ENCODE peak calls at places on chromosomes 12 and 14, in four cellular contexts. E is body of pancreas, D is left lung, M is aorta. O is an unnamed sample.

GRCh38 chr12:71556881-71557280 is 106.8 kb downstream of the ZFC3H1 start:
- ATAC-seq in E (no peak), D (no peak), M (no peak), O (no peak)

GRCh38 chr12:20731274-20731673 is 36.1 kb downstream of the SLCO1C1 start:
- ATAC-seq in E (no peak), M (no peak), D (no peak), O (no peak)

GRCh38 chr12:27252934-27253333 is 8.8 kb downstream of the STK38L start:
- ATAC-seq in D (no peak), E (no peak), M (no peak), O (no peak)

GRCh38 chr12:28033538-28033915 is 61.0 kb upstream of the PTHLH start:
- ATAC-seq in M (no peak), D (no peak), E (no peak), O (no peak)

GRCh38 chr12:84912191-84913142 is at the start of gene SLC6A15:
- ATAC-seq in D (peak; percentile 77), M (peak; percentile 68), E (peak; percentile 69), O (peak; percentile 68)

GRCh38 chr14:91520138-91520537 is 10.0 kb upstream of the PPP4R3A start:
- ATAC-seq in D (no peak), E (no peak), M (no peak), O (no peak)

GRCh38 chr14:51210594-51210993 is 29.5 kb upstream of the TMX1 start:
- ATAC-seq in M (no peak), D (no peak), E (no peak), O (no peak)

GRCh38 chr12:108332791-108333382 is 6.2 kb downstream of the CMKLR1 start:
- ATAC-seq in E (peak; percentile 38), D (peak; percentile 83), M (peak; percentile 45), O (peak; percentile 70)

GRCh38 chr14:61380984-61381383 is 59.6 kb downstream of the PRKCH start:
- ATAC-seq in D (no peak), M (no peak), E (no peak), O (no peak)

GRCh38 chr14:38971258-38971921 is 131.6 kb downstream of the SEC23A start:
- ATAC-seq in M (no peak), D (no peak), E (no peak), O (no peak)

GRCh38 chr12:46518184-46518583 is 145.6 kb upstream of the SLC38A2 start:
- ATAC-seq in D (no peak), M (no peak), E (peak; percentile 9), O (peak; percentile 52)

GRCh38 chr12:92496790-92497189 is 206.0 kb upstream of the PLEKHG7 start:
- ATAC-seq in M (no peak), D (no peak), E (no peak), O (no peak)

DNA sequence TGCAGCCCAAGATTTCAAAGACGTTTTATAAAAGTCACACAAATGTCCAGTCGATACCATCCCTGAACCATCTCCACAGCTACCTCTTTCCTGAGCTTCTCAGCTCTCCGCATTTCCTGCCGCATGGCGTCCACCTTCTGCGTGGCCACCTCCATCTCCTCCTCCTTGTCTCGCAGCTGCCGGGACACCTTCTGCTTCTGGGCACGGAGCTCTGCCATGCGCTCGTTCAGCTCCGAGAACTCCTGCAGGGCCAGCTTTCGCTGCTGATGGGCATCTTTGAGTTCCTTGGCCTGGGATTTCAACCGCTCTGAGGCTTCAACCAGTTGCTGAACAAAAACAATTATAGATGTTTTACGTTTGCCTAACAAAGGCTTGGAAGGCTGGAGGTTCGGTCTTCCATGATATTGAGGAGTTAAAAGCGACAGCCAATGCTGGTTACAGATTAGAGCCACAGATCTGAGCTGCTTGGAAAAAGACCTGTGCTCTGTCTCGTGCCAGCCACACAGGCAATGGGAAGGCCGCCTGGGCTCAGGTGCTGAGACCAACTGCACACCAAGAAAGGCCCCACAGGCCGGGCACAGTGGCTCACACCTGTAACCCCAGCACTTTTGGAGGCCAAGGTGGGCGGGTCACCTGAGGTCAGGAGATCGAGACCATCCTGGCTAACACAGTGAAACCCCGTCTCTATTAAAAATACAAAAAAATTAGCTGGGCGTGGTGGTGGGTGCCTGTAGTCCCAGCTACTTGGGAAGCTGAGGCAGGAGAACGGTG is 49.6 kb downstream of the AMN start:
- ATAC-seq in D (no peak), M (no peak), E (no peak), O (no peak)
- H3K36me3 ChIP-seq in D (peaks cover 98% of the 10 kb centered on the region), M (peaks cover 22% of the 10 kb centered on the region), E (peaks cover 21% of the 10 kb centered on the region), O (no peaks in the 10 kb centered on the region)

GRCh38 chr12:120096671-120097202 is 19.8 kb downstream of the RAB35 start:
- ATAC-seq in M (no peak), E (no peak), D (no peak), O (no peak)

GRCh38 chr12:120100630-120101029 is 15.9 kb downstream of the RAB35 start:
- ATAC-seq in E (peak; percentile 51), D (no peak), M (peak; percentile 70), O (peak; percentile 81)

GRCh38 chr12:120099738-120100137 is 16.8 kb downstream of the RAB35 start:
- ATAC-seq in M (no peak), D (no peak), E (no peak), O (no peak)

GRCh38 chr12:120101182-120101581 is 15.4 kb downstream of the RAB35 start:
- ATAC-seq in M (no peak), E (peak; percentile 43), D (no peak), O (peak; percentile 50)

DNA sequence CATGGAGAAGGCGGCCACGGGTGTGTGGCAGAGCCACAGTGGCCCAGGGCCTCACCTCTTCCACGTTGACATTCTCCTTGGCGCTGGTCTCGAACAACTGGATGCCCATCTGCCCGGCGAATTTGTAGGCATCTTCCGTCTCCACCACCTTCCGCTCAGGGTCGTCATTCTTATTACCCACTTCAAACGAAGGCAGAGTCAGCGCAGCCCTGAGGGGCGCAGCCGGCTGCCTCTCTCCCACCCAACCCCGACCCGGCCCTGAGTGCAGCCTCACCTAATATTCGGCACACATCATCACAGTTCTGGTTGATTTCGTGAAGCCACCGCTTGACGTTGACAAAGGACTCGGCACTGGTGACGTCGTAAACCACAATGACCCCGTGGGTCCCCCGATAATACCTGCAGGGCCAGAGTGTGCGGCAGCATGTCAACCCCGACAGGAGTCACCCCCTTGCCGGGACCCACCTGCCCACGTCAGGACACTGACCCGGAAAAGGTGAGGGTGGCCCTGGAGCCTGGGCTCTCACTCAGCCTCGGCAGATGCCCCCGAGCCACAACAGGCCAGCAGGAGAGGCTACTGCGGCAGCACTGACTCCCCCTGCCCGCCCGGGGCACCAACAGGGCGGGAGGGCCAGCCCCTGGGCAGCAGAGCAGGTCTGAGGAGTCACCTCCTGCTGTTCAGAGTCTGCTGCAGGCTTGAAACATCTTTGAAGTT is 17.6 kb downstream of the RAB35 start:
- ATAC-seq in M (no peak), E (no peak), D (no peak), O (no peak)
- H3K36me3 ChIP-seq in M (peaks cover 2% of the 10 kb centered on the region), E (no peaks in the 10 kb centered on the region), D (peaks cover 98% of the 10 kb centered on the region), O (peaks cover 83% of the 10 kb centered on the region)

DNA sequence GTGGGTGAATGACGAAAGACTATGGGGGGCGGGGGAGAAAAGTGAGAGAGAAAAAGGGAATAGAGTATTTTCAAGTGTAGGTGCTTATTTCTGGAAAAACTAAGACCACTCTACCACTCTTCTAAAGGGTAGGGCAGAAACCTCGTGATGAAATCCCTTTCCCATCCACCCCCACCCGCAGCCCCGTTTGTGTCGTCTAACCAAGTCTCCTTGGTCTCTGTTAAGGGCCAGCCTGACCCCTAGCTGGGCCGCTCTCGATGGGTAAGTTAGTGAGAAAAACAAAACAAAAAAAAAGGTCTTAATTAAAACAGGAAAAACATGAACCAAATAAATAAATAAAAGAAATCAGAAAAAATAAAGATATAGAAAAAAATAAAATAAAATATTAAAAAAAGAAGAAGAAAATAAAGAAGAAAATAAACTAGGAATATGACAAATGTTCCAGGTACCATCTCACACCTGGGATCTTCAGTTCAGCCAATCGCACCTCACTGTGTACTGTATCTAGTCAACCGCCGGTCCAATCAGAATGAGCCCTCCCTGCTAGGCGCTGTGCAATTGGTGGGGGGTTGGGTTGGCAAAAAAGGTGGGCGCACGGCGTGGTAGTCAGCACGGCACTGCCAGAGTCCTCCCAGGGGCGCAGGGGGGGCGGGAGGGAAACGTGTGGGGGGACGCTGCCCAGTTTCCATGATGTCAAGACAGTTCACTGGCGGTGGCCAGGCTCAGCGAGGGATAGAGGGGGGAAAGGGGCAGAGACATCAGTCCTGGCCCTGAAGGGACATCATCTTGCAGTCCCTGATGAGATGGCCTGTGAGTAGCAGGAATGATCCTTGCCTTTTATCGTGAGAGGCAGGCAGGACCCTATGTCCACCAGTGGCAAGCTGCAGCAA is 9.8 kb upstream of the CDH24 start:
- ATAC-seq in E (no peak), M (no peak), D (no peak), O (no peak)
- H3K36me3 ChIP-seq in E (peaks cover 6% of the 10 kb centered on the region), M (peaks cover 13% of the 10 kb centered on the region), D (peaks cover 74% of the 10 kb centered on the region), O (peaks cover 76% of the 10 kb centered on the region)

GRCh38 chr12:6069452-6070093 is 54.9 kb downstream of the VWF start:
- ATAC-seq in D (peak; percentile 61), E (peak; percentile 51), M (peak; percentile 49), O (no peak)
- H3K36me3 ChIP-seq in D (no peaks in the 10 kb centered on the region), E (no peaks in the 10 kb centered on the region), M (no peaks in the 10 kb centered on the region), O (no peaks in the 10 kb centered on the region)

GRCh38 chr14:76194327-76194726 is 42.6 kb downstream of the GPATCH2L start:
- ATAC-seq in E (no peak), D (no peak), M (no peak), O (no peak)

GRCh38 chr14:76195003-76195402 is 43.3 kb downstream of the GPATCH2L start:
- ATAC-seq in D (no peak), E (no peak), M (no peak), O (no peak)

GRCh38 chr14:76193696-76194095 is 42.0 kb downstream of the GPATCH2L start:
- ATAC-seq in D (no peak), M (no peak), E (no peak), O (no peak)

GRCh38 chr14:76201162-76201561 is 49.4 kb downstream of the GPATCH2L start:
- ATAC-seq in E (no peak), D (no peak), M (no peak), O (no peak)

GRCh38 chr14:76196980-76197379 is 45.3 kb downstream of the GPATCH2L start:
- ATAC-seq in M (no peak), D (no peak), E (no peak), O (no peak)
- H3K36me3 ChIP-seq in M (peaks cover 8% of the 10 kb centered on the region), D (peaks cover 95% of the 10 kb centered on the region), E (peaks cover 5% of the 10 kb centered on the region), O (no peaks in the 10 kb centered on the region)

DNA sequence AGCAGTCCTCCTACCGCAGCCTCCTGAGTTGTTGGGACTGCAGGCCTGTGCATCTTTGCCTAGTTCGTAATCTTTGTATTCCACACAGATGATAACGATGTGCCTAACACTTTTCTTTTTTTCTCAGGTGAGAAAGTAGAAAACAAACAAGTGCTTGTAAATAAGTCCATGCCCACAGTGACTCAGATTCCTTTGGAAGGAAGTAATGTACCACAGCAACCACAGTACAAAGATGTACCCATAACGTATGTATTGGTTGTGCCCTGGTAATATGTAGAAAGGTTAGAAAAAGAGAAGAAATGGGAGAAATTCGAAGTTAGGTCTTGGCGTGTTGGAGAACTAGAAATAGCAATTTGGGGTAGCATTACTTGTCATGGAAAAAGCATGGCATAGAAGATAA is 101.6 kb downstream of the POLR3B start:
- ATAC-seq in E (no peak), D (no peak), M (no peak), O (no peak)
- H3K36me3 ChIP-seq in E (no peaks in the 10 kb centered on the region), D (peaks cover 82% of the 10 kb centered on the region), M (peaks cover 8% of the 10 kb centered on the region), O (peaks cover 80% of the 10 kb centered on the region)

DNA sequence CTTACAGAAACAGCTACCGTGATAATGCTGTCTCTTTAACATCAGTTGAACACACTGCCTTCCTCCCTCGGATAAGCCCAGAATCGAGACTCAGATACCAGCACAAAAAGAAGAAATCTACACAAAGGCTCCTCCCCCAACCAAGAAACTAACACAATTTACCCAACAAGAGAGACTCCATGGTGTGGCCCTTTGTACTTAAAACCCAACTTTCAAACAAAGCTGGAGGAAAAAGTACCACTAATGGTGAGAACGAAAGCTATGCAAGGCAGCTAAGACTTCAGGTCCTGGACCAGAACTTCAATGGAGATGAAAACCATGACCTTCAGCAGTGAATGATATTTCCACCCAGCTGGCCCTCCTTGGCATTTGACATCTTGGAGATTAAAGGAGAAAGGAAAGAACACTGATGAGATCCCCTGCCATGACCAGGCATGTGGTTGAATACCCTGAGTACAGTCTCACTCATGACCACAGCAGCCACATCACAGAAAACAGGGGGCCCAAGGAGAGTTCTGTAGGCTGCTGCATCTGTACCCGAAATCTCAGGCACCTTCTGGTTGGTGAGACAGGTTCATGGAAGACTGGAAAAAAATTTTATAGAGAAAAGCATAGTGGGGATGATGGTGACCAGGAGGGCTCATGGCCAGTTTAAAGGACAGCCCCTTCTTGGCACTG is 36.7 kb downstream of the RBM19 start:
- ATAC-seq in M (no peak), D (no peak), E (no peak), O (no peak)
- H3K36me3 ChIP-seq in M (peaks cover 10% of the 10 kb centered on the region), D (peaks cover 84% of the 10 kb centered on the region), E (no peaks in the 10 kb centered on the region), O (peaks cover 92% of the 10 kb centered on the region)